ENCODE peak calls at places on chromosomes 2 and 18, in eight cellular contexts. N, H, D, K, W, T, J and X are unnamed samples.

GRCh38 chr2:65075605-65076344 is 19.6 kb downstream of the CEP68 start:
- DNase-seq in N (no peak), T (no peak), K (no peak), D (no peak), W (no peak), H (peak), J (peak), X (peak)

GRCh38 chr2:200814276-200814815 is 2.6 kb downstream of the BZW1 start:
- DNase-seq in T (no peak), D (no peak), W (no peak), H (no peak), N (no peak), J (no peak), K (no peak), X (peak)

GRCh38 chr2:72917875-72918660 is 749 bp downstream of the EMX1 start:
- DNase-seq in W (peak), T (no peak), J (peak), K (peak), D (peak), N (no peak), H (no peak), X (no peak)

GRCh38 chr2:238242731-238243495 is 3.1 kb upstream of the HES6 start:
- DNase-seq in T (no peak), J (no peak), W (no peak), N (no peak), H (no peak), D (peak), K (no peak), X (peak)

GRCh38 chr2:171958475-171958874 is 36.2 kb downstream of the HAT1 start:
- DNase-seq in H (no peak), W (no peak), K (no peak), T (no peak), N (no peak), J (no peak), D (no peak), X (peak)

GRCh38 chr2:232142049-232142448 is 180.5 kb downstream of the DIS3L2 start:
- DNase-seq in W (no peak), K (no peak), N (no peak), D (no peak), J (peak), H (no peak), T (no peak), X (peak)

GRCh38 chr2:118697771-118698170 is 149.7 kb downstream of the EN1 start:
- DNase-seq in W (no peak), N (no peak), K (no peak), D (no peak), H (no peak), J (no peak), T (no peak), X (peak)

GRCh38 chr2:24313744-24314632 is 46.3 kb downstream of the ITSN2 start:
- DNase-seq in K (no peak), J (no peak), N (no peak), D (no peak), T (no peak), H (no peak), W (no peak), X (no peak)

GRCh38 chr2:236254674-236255073 is 9.5 kb downstream of the ASB18 start:
- DNase-seq in H (peak), N (no peak), J (peak), D (no peak), K (no peak), W (no peak), T (no peak), X (no peak)

GRCh38 chr2:203650860-203651613 is 55.4 kb upstream of the CD28 start:
- DNase-seq in W (no peak), H (no peak), J (no peak), N (no peak), K (no peak), T (peak), D (no peak), X (peak)

GRCh38 chr18:48792611-48793368 is 158.0 kb downstream of the SMAD7 start:
- DNase-seq in H (no peak), D (no peak), K (peak), T (no peak), N (peak), J (peak), W (no peak), X (no peak)

GRCh38 chr2:12046641-12047040 is 300.2 kb downstream of the LPIN1 start:
- DNase-seq in H (no peak), K (no peak), W (no peak), T (no peak), N (no peak), D (no peak), J (no peak), X (peak)

GRCh38 chr2:85326406-85326945 is 1.3 kb downstream of the TGOLN2 start:
- DNase-seq in J (no peak), N (no peak), W (no peak), T (no peak), K (no peak), D (no peak), H (no peak), X (peak)

GRCh38 chr2:180196419-180196977 is 189.4 kb upstream of the CWC22 start:
- DNase-seq in W (no peak), D (no peak), N (no peak), K (no peak), T (no peak), H (no peak), J (no peak), X (no peak)

GRCh38 chr2:12597555-12597954 is 119.2 kb upstream of the TRIB2 start:
- DNase-seq in D (no peak), J (no peak), T (no peak), K (no peak), H (no peak), N (no peak), W (no peak), X (no peak)

GRCh38 chr2:104872034-104872865 is 18.3 kb downstream of the POU3F3 start:
- DNase-seq in W (peak), K (no peak), H (no peak), D (peak), T (no peak), J (peak), N (no peak), X (no peak)

GRCh38 chr2:109612991-109613921 is 510 bp downstream of the SEPTIN10 start:
- DNase-seq in D (no peak), K (peak), J (peak), T (no peak), W (peak), N (peak), H (peak), X (peak)

GRCh38 chr18:52700757-52701156 is 360.8 kb downstream of the DCC start:
- DNase-seq in J (no peak), D (no peak), K (no peak), H (no peak), T (no peak), W (no peak), N (no peak), X (no peak)

GRCh38 chr2:238720232-238720672 is 127.6 kb upstream of the TWIST2 start:
- DNase-seq in K (peak), N (peak), W (peak), J (peak), T (no peak), D (no peak), H (peak), X (peak)

DNA sequence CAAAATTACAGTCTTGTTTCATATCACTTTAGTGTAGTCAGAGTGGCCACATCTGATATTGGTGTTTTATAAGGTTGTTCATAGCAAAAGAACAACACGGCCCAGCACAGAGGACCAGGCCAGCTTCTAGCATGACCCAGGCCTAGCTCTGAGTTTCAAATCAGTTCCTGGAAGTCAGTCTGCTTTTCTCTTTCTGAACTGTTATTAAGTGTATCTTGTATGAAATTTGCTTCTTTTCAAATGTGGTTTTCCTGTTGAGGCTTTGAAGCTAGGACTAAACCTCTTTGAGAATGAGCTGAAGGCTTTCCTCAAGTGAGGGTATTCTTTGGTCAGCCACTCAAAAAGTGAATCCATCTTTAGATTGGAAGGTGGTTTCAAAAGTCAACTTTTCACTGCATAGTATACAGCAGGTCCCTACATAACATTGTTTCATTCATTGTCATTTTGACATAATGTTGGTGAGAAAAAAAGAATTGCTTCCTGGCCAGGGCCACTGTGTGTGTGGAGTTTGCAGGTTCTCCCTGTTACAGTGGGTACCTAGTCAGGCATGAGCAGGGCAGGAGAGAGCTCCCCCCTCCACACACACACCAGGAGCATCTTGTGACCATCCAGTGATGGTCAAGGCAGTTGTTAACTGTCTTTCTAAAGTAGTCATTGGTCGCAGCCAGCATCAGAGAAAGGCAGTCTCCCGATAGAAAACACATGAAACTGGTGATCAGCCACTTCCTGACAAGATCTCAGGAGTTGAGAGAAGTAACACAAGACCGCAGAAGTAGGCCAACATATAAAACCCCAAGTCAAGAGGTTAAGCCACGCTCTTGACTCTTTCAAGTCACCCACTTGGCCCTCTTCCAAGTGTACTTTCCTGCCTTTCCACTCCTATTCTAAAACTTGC is 6.7 kb upstream of the ACAA2 start:
- DNase-seq in H (peak), N (no peak), D (no peak), W (no peak), J (no peak), T (no peak), K (no peak), X (peak)
- H3K4me3 ChIP-seq in H (no peak), N (no peak), D (no peak), W (no peak), J (no peak), T (no peak), K (no peak), X (no peak)

DNA sequence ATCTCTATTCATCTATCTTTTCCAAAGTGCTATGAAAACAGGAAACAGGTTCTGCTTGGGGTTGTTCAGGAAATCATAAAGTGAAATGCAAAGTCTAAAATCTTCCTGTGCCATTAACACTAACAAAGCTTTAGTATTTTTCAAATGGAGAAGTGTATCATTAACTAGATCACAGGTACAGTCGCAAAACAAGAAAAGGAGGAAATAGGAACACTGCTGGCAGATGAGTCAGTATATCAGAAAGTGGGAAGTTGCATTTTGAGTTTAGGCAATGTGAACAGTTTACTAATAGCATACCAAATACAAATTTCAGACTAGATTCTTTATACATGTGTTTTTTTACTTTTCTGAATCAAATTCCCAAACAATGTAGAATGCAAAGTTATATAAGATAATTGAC is 888.5 kb upstream of the FSHR start:
- DNase-seq in T (no peak), D (no peak), K (no peak), N (no peak), J (no peak), W (no peak), H (no peak), X (no peak)
- H3K4me3 ChIP-seq in T (no peak), D (no peak), K (no peak), N (no peak), J (no peak), W (no peak), H (no peak), X (no peak)

GRCh38 chr2:161427413-161428239 is 11.5 kb downstream of the TBR1 start:
- DNase-seq in K (peak), J (peak), N (no peak), H (no peak), D (peak), T (no peak), W (peak), X (no peak)
- H3K4me3 ChIP-seq in K (no peak), J (peak), N (no peak), H (no peak), D (no peak), T (no peak), W (no peak), X (peak)

GRCh38 chr2:176080540-176081355 is 3.0 kb downstream of the EVX2 start:
- DNase-seq in T (no peak), W (peak), K (no peak), H (no peak), D (no peak), J (peak), N (no peak), X (no peak)
- H3K4me3 ChIP-seq in T (peak), W (no peak), K (peak), H (no peak), D (no peak), J (peak), N (no peak), X (no peak)

DNA sequence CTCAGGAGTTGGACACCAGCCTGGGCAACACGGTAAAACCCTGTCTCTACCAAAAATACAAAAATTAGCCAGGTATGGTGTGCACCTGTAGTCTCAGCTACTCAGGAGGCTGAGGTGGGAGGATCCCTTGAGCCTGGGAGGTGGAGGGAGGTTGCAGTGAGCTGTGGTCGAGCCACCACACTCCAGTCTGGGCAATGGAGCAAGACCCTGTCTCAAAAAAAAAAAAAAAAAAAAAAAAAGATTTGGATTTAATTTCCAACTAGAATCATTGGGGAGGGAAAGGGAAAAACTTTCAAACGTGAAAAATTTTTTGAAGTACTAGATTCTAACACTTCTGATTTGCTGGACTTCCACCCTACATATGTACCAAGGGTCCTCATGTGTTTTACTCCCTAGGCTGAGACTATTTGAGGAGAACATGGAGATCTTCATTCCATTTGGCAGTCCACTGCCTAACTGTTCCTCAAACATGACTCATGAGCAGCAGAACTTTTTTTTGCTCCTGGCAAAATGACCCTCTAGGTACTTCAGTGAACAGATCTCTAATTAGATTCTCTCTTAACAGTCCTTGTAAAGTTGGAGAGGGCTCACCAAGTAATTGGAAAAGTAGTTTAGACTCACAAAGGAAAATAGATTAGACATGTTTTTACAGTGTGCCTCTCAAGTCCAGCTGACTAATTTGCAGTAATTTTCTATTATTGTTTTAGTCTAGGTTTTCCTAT is 267.6 kb downstream of the METTL4 start:
- DNase-seq in N (no peak), J (no peak), D (no peak), H (no peak), W (no peak), K (no peak), T (no peak), X (no peak)
- H3K4me3 ChIP-seq in N (no peak), J (no peak), D (no peak), H (no peak), W (no peak), K (no peak), T (no peak), X (no peak)